ENCODE peak calls at places on chromosomes 3 and 15, in eight cellular contexts. A is HCT116, Q is right lobe of liver, L is A549, T is adrenal gland, D is IMR-90, U is heart left ventricle, Y is Peyer's patch. B is an unnamed sample.

GRCh38 chr3:152258448-152259302 is 10.1 kb upstream of the MBNL1 start:
- DNase-seq in A (peak; percentile 80), Q (peak; percentile 82), L (peak; percentile 93), T (peak; percentile 78), D (peak; percentile 95), U (peak; percentile 30), Y (peak; percentile 74), B (peak; percentile 85)

GRCh38 chr15:29756358-29757267 is 65.7 kb downstream of the TJP1 start:
- DNase-seq in A (no peak), Q (peak; percentile 60), L (no peak), T (no peak), D (no peak), U (no peak), Y (no peak), B (no peak)

GRCh38 chr3:124395165-124395564 is 335.1 kb upstream of the UMPS start:
- DNase-seq in A (no peak), Q (no peak), L (no peak), T (no peak), D (no peak), U (no peak), Y (no peak), B (no peak)

GRCh38 chr3:126908752-126909275 is 74.1 kb upstream of the PLXNA1 start:
- DNase-seq in A (no peak), Q (no peak), L (no peak), T (no peak), D (no peak), U (no peak), Y (no peak), B (peak; percentile 35)

GRCh38 chr3:111768571-111769100 is 90.4 kb upstream of the PHLDB2 start:
- DNase-seq in A (peak; percentile 79), Q (peak; percentile 57), L (peak; percentile 81), T (no peak), D (peak; percentile 91), U (no peak), Y (no peak), B (no peak)

GRCh38 chr3:178778579-178778978 is 242.3 kb downstream of the KCNMB2 start:
- DNase-seq in A (no peak), Q (no peak), L (no peak), T (no peak), D (no peak), U (no peak), Y (no peak), B (no peak)

GRCh38 chr3:190809351-190809750 is 53.1 kb downstream of the GMNC start:
- DNase-seq in A (no peak), Q (no peak), L (no peak), T (no peak), D (no peak), U (no peak), Y (no peak), B (no peak)

GRCh38 chr3:13459605-13460340 is 20.3 kb upstream of the HDAC11 start:
- DNase-seq in A (no peak), Q (no peak), L (no peak), T (no peak), D (no peak), U (no peak), Y (no peak), B (no peak)

DNA sequence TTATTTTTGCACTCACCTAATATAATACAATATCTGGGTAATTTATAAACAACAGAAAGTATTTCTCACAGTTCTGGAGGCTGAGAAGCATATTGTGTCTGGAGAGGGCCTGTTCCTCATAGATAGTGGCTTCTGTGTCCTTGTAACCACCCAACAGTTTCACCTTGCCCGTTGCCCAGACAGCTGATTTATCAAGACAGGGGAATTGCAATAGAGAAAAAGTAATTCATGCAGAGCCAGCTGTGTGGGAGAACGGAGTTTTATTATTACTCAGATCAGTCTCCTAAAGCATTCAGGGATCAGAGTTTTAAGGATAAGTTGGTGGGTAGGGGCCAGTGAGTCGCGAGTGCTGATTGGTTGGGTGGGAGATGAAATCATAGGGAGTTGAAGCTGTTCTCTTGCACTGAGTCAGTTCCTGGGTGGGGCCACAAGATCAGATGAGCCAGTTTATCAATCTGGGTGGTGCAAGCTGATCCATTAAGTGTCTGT is 34.0 kb upstream of the C15orf39 start:
- DNase-seq in A (no peak), Q (no peak), L (no peak), T (peak; percentile 55), D (peak; percentile 81), U (no peak), Y (no peak), B (no peak)
- TF ChIP-seq POLR2A in A (no peak), Q (no peak), L (no peak), T (no peak), D (no peak), U (no peak), Y (no peak), B (no peak)

DNA sequence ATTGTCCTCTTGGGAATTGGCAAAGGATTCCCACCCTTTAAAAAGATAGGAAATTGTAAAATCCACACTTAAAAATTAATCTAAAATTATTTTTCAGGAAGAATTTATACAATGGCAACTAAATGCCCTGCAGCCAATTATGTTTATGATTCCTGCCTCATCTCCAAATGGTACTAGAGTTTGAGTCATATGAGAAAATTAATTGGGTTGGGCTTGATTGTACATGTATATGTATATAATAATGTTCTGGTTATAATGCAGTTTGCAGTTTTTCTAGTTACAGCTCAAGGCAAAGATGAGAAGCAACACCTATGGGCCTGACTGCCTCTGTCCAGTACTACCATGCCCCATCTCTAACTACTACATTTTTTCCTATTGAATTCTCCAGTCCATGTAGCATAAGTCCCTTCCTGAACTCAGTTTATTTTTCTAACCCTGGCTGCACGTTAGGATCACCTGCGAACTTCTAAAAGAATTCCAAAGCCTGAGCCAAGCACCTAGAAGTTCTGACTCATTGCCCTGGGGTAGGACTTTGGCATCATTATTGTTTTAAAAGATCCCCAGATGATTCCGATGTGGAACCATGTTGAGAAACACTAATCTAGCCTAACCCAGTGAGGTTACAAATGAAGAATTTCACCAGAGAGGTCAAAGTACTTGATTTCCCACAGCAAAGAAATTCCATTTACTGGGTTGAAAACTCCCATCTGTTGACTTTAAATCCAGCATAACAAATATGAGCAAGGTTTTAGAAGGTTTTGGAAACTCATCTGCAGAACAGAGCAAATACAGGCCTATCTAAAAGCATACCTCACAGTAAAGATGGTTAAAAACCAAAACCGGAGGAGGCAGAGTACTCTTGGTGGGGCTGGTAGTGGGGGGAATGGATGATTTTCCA is 19.4 kb downstream of the TGFBR2 start:
- DNase-seq in A (peak; percentile 80), Q (peak; percentile 71), L (peak; percentile 85), T (no peak), D (peak; percentile 88), U (no peak), Y (no peak), B (no peak)
- H3K27ac ChIP-seq in A (peak overlapping the region; percentile 95), Q (peak overlapping the region; percentile 92), L (peak overlapping the region; percentile 88), T (no peak overlapping the region), D (peak overlapping the region; percentile 70), U (peak overlapping the region; percentile 76), Y (peak overlapping the region; percentile 33), B (peak overlapping the region; percentile 75)

GRCh38 chr3:105837947-105838346 is 30.9 kb downstream of the CBLB start:
- DNase-seq in A (no peak), Q (no peak), L (no peak), T (no peak), D (no peak), U (no peak), Y (no peak), B (no peak)

GRCh38 chr3:105837143-105837740 is 31.6 kb downstream of the CBLB start:
- DNase-seq in A (no peak), Q (no peak), L (no peak), T (no peak), D (no peak), U (no peak), Y (no peak), B (no peak)

GRCh38 chr3:105835606-105836005 is 33.2 kb downstream of the CBLB start:
- DNase-seq in A (no peak), Q (no peak), L (no peak), T (no peak), D (no peak), U (no peak), Y (no peak), B (no peak)

GRCh38 chr3:105834768-105835167 is 34.0 kb downstream of the CBLB start:
- DNase-seq in A (no peak), Q (no peak), L (no peak), T (no peak), D (no peak), U (no peak), Y (no peak), B (no peak)

GRCh38 chr3:105836533-105836932 is 32.3 kb downstream of the CBLB start:
- DNase-seq in A (no peak), Q (no peak), L (no peak), T (no peak), D (peak; percentile 95), U (no peak), Y (peak; percentile 60), B (no peak)
- TF ChIP-seq POLR2A in A (no peak), Q (no peak), L (no peak), T (no peak), D (no peak), U (no peak), Y (no peak), B (no peak)

GRCh38 chr3:4897765-4898453 is 81.3 kb upstream of the BHLHE40 start:
- DNase-seq in A (no peak), Q (no peak), L (no peak), T (peak; percentile 36), D (peak; percentile 12), U (no peak), Y (no peak), B (no peak)
- H3K27ac ChIP-seq in A (no peak overlapping the region), Q (no peak overlapping the region), L (peak overlapping the region; percentile 4), T (peak overlapping the region; percentile 86), D (no peak overlapping the region), U (peak overlapping the region; percentile 60), Y (peak overlapping the region; percentile 29), B (peak overlapping the region; percentile 71)

GRCh38 chr15:43514241-43515057 is 3.0 kb upstream of the MAP1A start:
- DNase-seq in A (no peak), Q (no peak), L (no peak), T (no peak), D (peak; percentile 49), U (peak; percentile 77), Y (no peak), B (no peak)
- TF ChIP-seq POLR2A in A (no peak), Q (no peak), L (no peak), T (no peak), D (no peak), U (no peak), Y (no peak), B (no peak)

DNA sequence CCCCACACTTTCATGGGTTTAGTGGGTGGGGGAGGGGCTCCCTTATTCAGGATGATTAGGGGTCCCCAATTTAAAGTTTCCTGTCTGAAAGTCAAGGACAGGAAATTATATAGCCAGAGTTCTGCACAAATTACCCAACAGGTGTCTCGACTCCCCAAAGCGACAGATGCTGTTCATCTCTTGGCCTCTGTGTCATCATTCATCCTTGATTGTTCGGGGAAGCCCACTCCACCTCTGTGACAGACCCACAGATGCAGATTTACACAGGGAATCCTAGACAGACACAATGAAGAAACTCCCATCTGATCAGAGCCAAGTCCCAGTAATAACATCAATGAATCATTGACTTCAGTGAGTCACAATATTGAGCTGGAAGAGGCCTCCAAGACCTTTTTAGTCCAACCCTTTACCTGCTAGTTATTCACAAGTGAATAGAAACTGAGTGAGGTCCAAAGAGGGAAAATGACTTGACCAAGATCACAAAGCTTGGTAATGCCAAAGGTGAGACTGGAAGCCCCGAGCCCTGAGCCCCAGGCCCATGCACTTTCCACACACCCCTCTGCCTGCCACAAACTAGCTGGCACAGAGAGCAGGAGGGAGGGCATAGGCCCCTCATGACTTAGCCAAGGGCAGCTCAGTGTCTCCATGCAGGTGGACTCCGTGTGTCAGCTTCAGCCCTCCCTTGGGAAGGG is 7.9 kb upstream of the SRP14 start:
- DNase-seq in A (no peak), Q (no peak), L (peak; percentile 35), T (no peak), D (peak; percentile 84), U (no peak), Y (no peak), B (peak; percentile 40)
- H3K27ac ChIP-seq in A (no peak overlapping the region), Q (peak overlapping the region; percentile 53), L (peak overlapping the region; percentile 76), T (peak overlapping the region; percentile 47), D (peak overlapping the region; percentile 3), U (peak overlapping the region; percentile 48), Y (peak overlapping the region; percentile 72), B (peak overlapping the region; percentile 61)

GRCh38 chr3:98901032-98901464 is 447 bp downstream of the DCBLD2 start:
- DNase-seq in A (no peak), Q (peak; percentile 58), L (peak; percentile 69), T (peak; percentile 65), D (peak; percentile 47), U (peak; percentile 52), Y (peak; percentile 50), B (peak; percentile 80)
- TF ChIP-seq POLR2A in A (no peak), Q (no peak), L (peak; percentile 6), T (no peak), D (no peak), U (no peak), Y (no peak), B (no peak)